ENCODE peak calls at places on chromosomes 13 and 19, in nine cellular contexts. One of them, this sample, is unnamed. For H3K9me3, the result is how much of the 10 kb centered on the place peaks cover.

GRCh38 chr13:92270990-92271389 is 872.6 kb downstream of the GPC5 start:
- DNase-seq in tibial nerve: no peak
- DNase-seq in left lung: no peak
- DNase-seq in CD8-positive, alpha-beta T cell: no peak
- DNase-seq in right lobe of liver: no peak
- DNase-seq in colonic mucosa: no peak
- DNase-seq in OCI-LY7: no peak
- DNase-seq in heart right ventricle: no peak
- DNase-seq in neural progenitor cell: no peak
- DNase-seq in this sample: no peak

GRCh38 chr19:15864824-15865223 is 33.0 kb downstream of the CYP4F2 start:
- DNase-seq in tibial nerve: no peak
- DNase-seq in left lung: no peak
- DNase-seq in CD8-positive, alpha-beta T cell: no peak
- DNase-seq in right lobe of liver: no peak
- DNase-seq in colonic mucosa: no peak
- DNase-seq in OCI-LY7: no peak
- DNase-seq in heart right ventricle: no peak
- DNase-seq in neural progenitor cell: no peak
- DNase-seq in this sample: no peak

GRCh38 chr19:45717983-45718650 is 12.6 kb downstream of the FBXO46 start:
- DNase-seq in tibial nerve: no peak
- DNase-seq in left lung: no peak
- DNase-seq in CD8-positive, alpha-beta T cell: no peak
- DNase-seq in right lobe of liver: peak
- DNase-seq in colonic mucosa: no peak
- DNase-seq in OCI-LY7: no peak
- DNase-seq in heart right ventricle: no peak
- DNase-seq in neural progenitor cell: peak
- DNase-seq in this sample: peak

GRCh38 chr19:5624741-5625140 is 1.9 kb downstream of the SAFB start:
- DNase-seq in tibial nerve: no peak
- DNase-seq in left lung: no peak
- DNase-seq in CD8-positive, alpha-beta T cell: no peak
- DNase-seq in right lobe of liver: no peak
- DNase-seq in colonic mucosa: no peak
- DNase-seq in OCI-LY7: peak
- DNase-seq in heart right ventricle: no peak
- DNase-seq in neural progenitor cell: peak
- DNase-seq in this sample: no peak

GRCh38 chr19:13051581-13052165 is 51.0 kb downstream of the LYL1 start:
- DNase-seq in tibial nerve: peak
- DNase-seq in left lung: peak
- DNase-seq in CD8-positive, alpha-beta T cell: no peak
- DNase-seq in right lobe of liver: no peak
- DNase-seq in colonic mucosa: peak
- DNase-seq in OCI-LY7: no peak
- DNase-seq in heart right ventricle: peak
- DNase-seq in neural progenitor cell: peak
- DNase-seq in this sample: peak

GRCh38 chr19:40190891-40191835 is at the start of gene MAP3K10:
- DNase-seq in tibial nerve: peak
- DNase-seq in left lung: peak
- DNase-seq in CD8-positive, alpha-beta T cell: peak
- DNase-seq in right lobe of liver: peak
- DNase-seq in colonic mucosa: peak
- DNase-seq in OCI-LY7: peak
- DNase-seq in heart right ventricle: peak
- DNase-seq in neural progenitor cell: peak
- DNase-seq in this sample: peak

GRCh38 chr13:36918246-36919060 is 1.6 kb downstream of the SMAD9 start:
- DNase-seq in tibial nerve: peak
- DNase-seq in left lung: no peak
- DNase-seq in CD8-positive, alpha-beta T cell: no peak
- DNase-seq in right lobe of liver: no peak
- DNase-seq in colonic mucosa: no peak
- DNase-seq in OCI-LY7: peak
- DNase-seq in heart right ventricle: no peak
- DNase-seq in neural progenitor cell: peak
- DNase-seq in this sample: no peak

GRCh38 chr13:90414691-90415596 is 932.5 kb upstream of the MIR17HG start:
- DNase-seq in tibial nerve: no peak
- DNase-seq in left lung: no peak
- DNase-seq in CD8-positive, alpha-beta T cell: no peak
- DNase-seq in right lobe of liver: no peak
- DNase-seq in colonic mucosa: no peak
- DNase-seq in OCI-LY7: no peak
- DNase-seq in heart right ventricle: no peak
- DNase-seq in neural progenitor cell: no peak
- DNase-seq in this sample: no peak

GRCh38 chr13:36282818-36283432 is 14.7 kb downstream of the CCDC169 start:
- DNase-seq in tibial nerve: no peak
- DNase-seq in left lung: no peak
- DNase-seq in CD8-positive, alpha-beta T cell: no peak
- DNase-seq in right lobe of liver: no peak
- DNase-seq in colonic mucosa: no peak
- DNase-seq in OCI-LY7: peak
- DNase-seq in heart right ventricle: no peak
- DNase-seq in neural progenitor cell: peak
- DNase-seq in this sample: no peak

GRCh38 chr13:97174638-97175037 is 47.5 kb upstream of the MBNL2 start:
- DNase-seq in tibial nerve: no peak
- DNase-seq in left lung: no peak
- DNase-seq in CD8-positive, alpha-beta T cell: no peak
- DNase-seq in right lobe of liver: no peak
- DNase-seq in colonic mucosa: no peak
- DNase-seq in OCI-LY7: no peak
- DNase-seq in heart right ventricle: no peak
- DNase-seq in neural progenitor cell: no peak
- DNase-seq in this sample: no peak

GRCh38 chr13:50222569-50223332 is 207.5 kb downstream of the KCNRG start:
- DNase-seq in tibial nerve: peak
- DNase-seq in left lung: peak
- DNase-seq in CD8-positive, alpha-beta T cell: no peak
- DNase-seq in right lobe of liver: peak
- DNase-seq in colonic mucosa: peak
- DNase-seq in OCI-LY7: no peak
- DNase-seq in heart right ventricle: peak
- DNase-seq in neural progenitor cell: no peak
- DNase-seq in this sample: peak

GRCh38 chr13:112454648-112455334 is 78.6 kb downstream of the SPACA7 start:
- DNase-seq in tibial nerve: no peak
- DNase-seq in left lung: no peak
- DNase-seq in CD8-positive, alpha-beta T cell: no peak
- DNase-seq in right lobe of liver: no peak
- DNase-seq in colonic mucosa: no peak
- DNase-seq in OCI-LY7: no peak
- DNase-seq in heart right ventricle: no peak
- DNase-seq in neural progenitor cell: no peak
- DNase-seq in this sample: no peak

GRCh38 chr19:5627395-5627904 is 4.6 kb downstream of the SAFB start:
- DNase-seq in tibial nerve: peak
- DNase-seq in left lung: peak
- DNase-seq in CD8-positive, alpha-beta T cell: no peak
- DNase-seq in right lobe of liver: no peak
- DNase-seq in colonic mucosa: peak
- DNase-seq in OCI-LY7: peak
- DNase-seq in heart right ventricle: peak
- DNase-seq in neural progenitor cell: peak
- DNase-seq in this sample: no peak

GRCh38 chr13:72985610-72986009 is 73.2 kb upstream of the KLF5 start:
- DNase-seq in tibial nerve: no peak
- DNase-seq in left lung: no peak
- DNase-seq in CD8-positive, alpha-beta T cell: no peak
- DNase-seq in right lobe of liver: no peak
- DNase-seq in colonic mucosa: no peak
- DNase-seq in OCI-LY7: no peak
- DNase-seq in heart right ventricle: no peak
- DNase-seq in neural progenitor cell: no peak
- DNase-seq in this sample: no peak

GRCh38 chr19:54232552-54232934 is 9.7 kb upstream of the LILRB3 start:
- DNase-seq in tibial nerve: no peak
- DNase-seq in left lung: no peak
- DNase-seq in CD8-positive, alpha-beta T cell: no peak
- DNase-seq in right lobe of liver: no peak
- DNase-seq in colonic mucosa: no peak
- DNase-seq in OCI-LY7: no peak
- DNase-seq in heart right ventricle: no peak
- DNase-seq in neural progenitor cell: no peak
- DNase-seq in this sample: no peak

GRCh38 chr13:95191821-95192220 is 109.4 kb downstream of the ABCC4 start:
- DNase-seq in tibial nerve: peak
- DNase-seq in left lung: peak
- DNase-seq in CD8-positive, alpha-beta T cell: peak
- DNase-seq in right lobe of liver: peak
- DNase-seq in colonic mucosa: peak
- DNase-seq in OCI-LY7: peak
- DNase-seq in heart right ventricle: peak
- DNase-seq in neural progenitor cell: peak
- DNase-seq in this sample: peak

GRCh38 chr13:40096357-40096911 is 441.0 kb downstream of the COG6 start:
- DNase-seq in tibial nerve: no peak
- DNase-seq in left lung: no peak
- DNase-seq in CD8-positive, alpha-beta T cell: peak
- DNase-seq in right lobe of liver: no peak
- DNase-seq in colonic mucosa: no peak
- DNase-seq in OCI-LY7: peak
- DNase-seq in heart right ventricle: no peak
- DNase-seq in neural progenitor cell: peak
- DNase-seq in this sample: no peak

GRCh38 chr13:23466144-23467002 is 32.9 kb upstream of the SACS start:
- DNase-seq in tibial nerve: peak
- DNase-seq in left lung: peak
- DNase-seq in CD8-positive, alpha-beta T cell: peak
- DNase-seq in right lobe of liver: peak
- DNase-seq in colonic mucosa: peak
- DNase-seq in OCI-LY7: peak
- DNase-seq in heart right ventricle: peak
- DNase-seq in neural progenitor cell: peak
- DNase-seq in this sample: peak

DNA sequence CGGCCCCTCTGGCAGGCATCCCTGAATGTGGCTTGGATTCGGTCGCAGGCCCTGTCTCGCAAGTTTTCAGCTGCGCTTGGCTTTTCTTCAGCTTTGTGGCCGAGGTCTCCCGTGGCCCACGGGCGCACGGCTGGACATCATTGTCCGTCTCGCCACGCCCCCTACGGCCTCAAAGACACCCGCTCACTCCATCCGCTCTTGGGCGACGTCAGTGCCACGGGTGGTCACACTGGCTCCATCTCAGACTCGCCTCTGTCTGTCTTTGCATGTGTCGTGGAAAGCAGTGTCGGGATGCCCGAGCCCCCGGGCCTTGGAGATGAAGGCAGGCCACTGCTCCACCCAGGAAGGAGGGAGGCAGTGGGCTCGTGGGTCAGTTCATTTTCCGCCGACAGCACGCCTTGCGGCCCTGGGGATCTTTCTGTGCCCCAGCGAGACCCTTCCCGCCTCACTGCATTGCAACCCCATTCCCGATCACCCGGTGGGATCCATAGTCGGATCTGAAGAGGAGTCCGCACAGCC is 51.0 kb downstream of the ZNF146 start:
- DNase-seq in tibial nerve: no peak
- DNase-seq in left lung: peak
- DNase-seq in CD8-positive, alpha-beta T cell: no peak
- DNase-seq in right lobe of liver: no peak
- DNase-seq in colonic mucosa: no peak
- DNase-seq in OCI-LY7: no peak
- DNase-seq in heart right ventricle: no peak
- DNase-seq in neural progenitor cell: no peak
- DNase-seq in this sample: no peak
- H3K4me3 ChIP-seq in tibial nerve: no peak
- H3K4me3 ChIP-seq in left lung: no peak
- H3K4me3 ChIP-seq in CD8-positive, alpha-beta T cell: no peak
- H3K4me3 ChIP-seq in right lobe of liver: no peak
- H3K4me3 ChIP-seq in colonic mucosa: no peak
- H3K4me3 ChIP-seq in OCI-LY7: no peak
- H3K4me3 ChIP-seq in heart right ventricle: peak
- H3K4me3 ChIP-seq in neural progenitor cell: no peak
- H3K4me3 ChIP-seq in this sample: no peak

DNA sequence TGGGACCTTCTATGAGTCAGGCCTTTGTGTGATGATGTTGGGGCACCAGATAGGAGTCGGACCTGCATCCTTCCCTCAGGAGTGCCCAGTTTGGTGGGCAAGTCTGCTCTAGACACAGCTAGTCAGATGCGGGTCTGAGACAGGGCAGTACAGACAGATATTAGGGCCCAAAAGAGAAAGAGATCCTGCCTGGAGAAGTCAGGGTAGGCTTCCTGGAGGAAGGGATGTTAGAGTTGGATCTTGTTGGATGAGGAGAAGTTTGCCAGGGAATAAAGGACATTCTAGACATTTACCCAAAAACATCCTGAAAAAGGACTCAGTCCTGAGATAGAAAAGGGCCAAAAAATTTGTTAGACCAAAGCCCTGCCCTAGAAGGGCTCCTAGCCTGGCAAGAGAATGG is 17.2 kb downstream of the VRK3 start:
- DNase-seq in tibial nerve: no peak
- DNase-seq in left lung: no peak
- DNase-seq in CD8-positive, alpha-beta T cell: no peak
- DNase-seq in right lobe of liver: no peak
- DNase-seq in colonic mucosa: no peak
- DNase-seq in OCI-LY7: no peak
- DNase-seq in heart right ventricle: no peak
- DNase-seq in neural progenitor cell: no peak
- DNase-seq in this sample: no peak
- TF ChIP-seq CTCF in tibial nerve: no peak
- TF ChIP-seq CTCF in left lung: no peak
- TF ChIP-seq CTCF in CD8-positive, alpha-beta T cell: no peak
- TF ChIP-seq CTCF in right lobe of liver: no peak
- TF ChIP-seq CTCF in colonic mucosa: no peak
- TF ChIP-seq CTCF in OCI-LY7: no peak
- TF ChIP-seq CTCF in heart right ventricle: no peak
- TF ChIP-seq CTCF in neural progenitor cell: no peak
- TF ChIP-seq CTCF in this sample: no peak

GRCh38 chr13:84816567-84817133 is 934.4 kb upstream of the SLITRK1 start:
- DNase-seq in tibial nerve: no peak
- DNase-seq in left lung: no peak
- DNase-seq in CD8-positive, alpha-beta T cell: no peak
- DNase-seq in right lobe of liver: no peak
- DNase-seq in colonic mucosa: no peak
- DNase-seq in OCI-LY7: no peak
- DNase-seq in heart right ventricle: no peak
- DNase-seq in neural progenitor cell: no peak
- DNase-seq in this sample: no peak
- H3K9me3 ChIP-seq in tibial nerve: under half
- H3K9me3 ChIP-seq in left lung: under half
- H3K9me3 ChIP-seq in CD8-positive, alpha-beta T cell: under half
- H3K9me3 ChIP-seq in right lobe of liver: under half
- H3K9me3 ChIP-seq in colonic mucosa: under half
- H3K9me3 ChIP-seq in OCI-LY7: under half
- H3K9me3 ChIP-seq in heart right ventricle: under half
- H3K9me3 ChIP-seq in neural progenitor cell: under half
- H3K9me3 ChIP-seq in this sample: under half

DNA sequence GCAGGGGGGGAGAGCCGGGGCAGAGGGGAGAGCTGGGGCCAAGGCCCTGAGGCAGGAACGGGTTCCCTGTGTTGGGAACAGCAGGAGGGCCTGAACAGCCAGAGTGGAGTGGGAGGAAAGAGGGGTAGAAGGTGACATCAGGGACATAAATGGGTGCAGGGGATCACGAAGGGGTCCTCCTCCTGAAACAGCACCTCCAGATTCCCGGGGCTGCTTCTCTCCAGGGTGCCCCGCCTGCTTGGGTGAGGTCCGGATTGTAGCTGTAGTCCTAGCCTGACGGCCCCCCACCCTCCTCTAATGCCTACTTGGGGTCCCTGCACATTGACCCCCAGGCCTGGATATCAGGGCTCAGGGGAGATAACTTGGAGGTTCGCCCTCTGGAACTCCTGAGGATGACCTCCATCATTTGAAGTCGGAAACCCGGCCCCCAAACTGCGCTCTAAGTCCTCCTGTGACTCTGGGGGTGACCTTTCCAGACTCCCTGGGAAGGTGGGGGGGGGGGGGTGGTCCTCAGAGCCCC is 473 bp upstream of the SCN1B start:
- DNase-seq in tibial nerve: no peak
- DNase-seq in left lung: no peak
- DNase-seq in CD8-positive, alpha-beta T cell: no peak
- DNase-seq in right lobe of liver: no peak
- DNase-seq in colonic mucosa: no peak
- DNase-seq in OCI-LY7: no peak
- DNase-seq in heart right ventricle: no peak
- DNase-seq in neural progenitor cell: no peak
- DNase-seq in this sample: no peak
- H3K4me3 ChIP-seq in tibial nerve: peak
- H3K4me3 ChIP-seq in left lung: peak
- H3K4me3 ChIP-seq in CD8-positive, alpha-beta T cell: peak
- H3K4me3 ChIP-seq in right lobe of liver: peak
- H3K4me3 ChIP-seq in colonic mucosa: no peak
- H3K4me3 ChIP-seq in OCI-LY7: no peak
- H3K4me3 ChIP-seq in heart right ventricle: peak
- H3K4me3 ChIP-seq in neural progenitor cell: peak
- H3K4me3 ChIP-seq in this sample: no peak